ENCODE peak calls at places on chromosomes 4 and X, in ten cellular contexts. One of them, this sample, is unnamed.
A peak's percentile ranks its signal among the peaks of the same experiment; 100 is the strongest.

GRCh38 chr4:184232212-184232611 is 14.5 kb upstream of the ENPP6 start:
- DNase-seq in stimulated activated CD4-positive, alpha-beta T cell treated with anti-CD3 and anti-CD28 coated beads, Interleukin-1b, Interleukin-23, amount 100 ng/mL, for 24 hours: no peak
- DNase-seq in CD4-positive, alpha-beta T cell: no peak
- DNase-seq in AML-193: no peak
- DNase-seq in LoVo: no peak
- DNase-seq in mesenteric fat pad: no peak
- DNase-seq in NAMALWA: no peak
- DNase-seq in hippocampal formation: no peak
- DNase-seq in Daoy: no peak
- DNase-seq in hepatocyte: peak; percentile 79
- DNase-seq in this sample: no peak

GRCh38 chr4:926538-926937 is 5.6 kb downstream of the GAK start:
- DNase-seq in stimulated activated CD4-positive, alpha-beta T cell treated with anti-CD3 and anti-CD28 coated beads, Interleukin-1b, Interleukin-23, amount 100 ng/mL, for 24 hours: no peak
- DNase-seq in CD4-positive, alpha-beta T cell: no peak
- DNase-seq in AML-193: no peak
- DNase-seq in LoVo: no peak
- DNase-seq in mesenteric fat pad: peak; percentile 51
- DNase-seq in NAMALWA: peak; percentile 64
- DNase-seq in hippocampal formation: no peak
- DNase-seq in Daoy: peak; percentile 25
- DNase-seq in hepatocyte: peak; percentile 44
- DNase-seq in this sample: no peak

GRCh38 chrX:153766871-153767673 is 3.0 kb downstream of the PLXNB3 start:
- DNase-seq in stimulated activated CD4-positive, alpha-beta T cell treated with anti-CD3 and anti-CD28 coated beads, Interleukin-1b, Interleukin-23, amount 100 ng/mL, for 24 hours: no peak
- DNase-seq in CD4-positive, alpha-beta T cell: no peak
- DNase-seq in AML-193: no peak
- DNase-seq in LoVo: no peak
- DNase-seq in mesenteric fat pad: no peak
- DNase-seq in NAMALWA: no peak
- DNase-seq in hippocampal formation: no peak
- DNase-seq in Daoy: no peak
- DNase-seq in hepatocyte: no peak
- DNase-seq in this sample: peak; percentile 14

GRCh38 chrX:29662101-29662500 is 553.3 kb upstream of the MAGEB2 start:
- DNase-seq in stimulated activated CD4-positive, alpha-beta T cell treated with anti-CD3 and anti-CD28 coated beads, Interleukin-1b, Interleukin-23, amount 100 ng/mL, for 24 hours: no peak
- DNase-seq in CD4-positive, alpha-beta T cell: no peak
- DNase-seq in AML-193: no peak
- DNase-seq in LoVo: peak; percentile 62
- DNase-seq in mesenteric fat pad: no peak
- DNase-seq in NAMALWA: no peak
- DNase-seq in hippocampal formation: no peak
- DNase-seq in Daoy: peak; percentile 18
- DNase-seq in hepatocyte: peak; percentile 8
- DNase-seq in this sample: no peak

GRCh38 chrX:11629593-11630211 is 36.0 kb downstream of the ARHGAP6 start:
- DNase-seq in stimulated activated CD4-positive, alpha-beta T cell treated with anti-CD3 and anti-CD28 coated beads, Interleukin-1b, Interleukin-23, amount 100 ng/mL, for 24 hours: no peak
- DNase-seq in CD4-positive, alpha-beta T cell: no peak
- DNase-seq in AML-193: no peak
- DNase-seq in LoVo: no peak
- DNase-seq in mesenteric fat pad: no peak
- DNase-seq in NAMALWA: peak; percentile 9
- DNase-seq in hippocampal formation: no peak
- DNase-seq in Daoy: no peak
- DNase-seq in hepatocyte: no peak
- DNase-seq in this sample: no peak

GRCh38 chr4:97500423-97500822 is 642.9 kb downstream of the STPG2 start:
- DNase-seq in stimulated activated CD4-positive, alpha-beta T cell treated with anti-CD3 and anti-CD28 coated beads, Interleukin-1b, Interleukin-23, amount 100 ng/mL, for 24 hours: no peak
- DNase-seq in CD4-positive, alpha-beta T cell: no peak
- DNase-seq in AML-193: no peak
- DNase-seq in LoVo: no peak
- DNase-seq in mesenteric fat pad: no peak
- DNase-seq in NAMALWA: peak; percentile 6
- DNase-seq in hippocampal formation: no peak
- DNase-seq in Daoy: no peak
- DNase-seq in hepatocyte: no peak
- DNase-seq in this sample: no peak

GRCh38 chr4:173448557-173448918 is 49.6 kb upstream of the SCRG1 start:
- DNase-seq in stimulated activated CD4-positive, alpha-beta T cell treated with anti-CD3 and anti-CD28 coated beads, Interleukin-1b, Interleukin-23, amount 100 ng/mL, for 24 hours: no peak
- DNase-seq in CD4-positive, alpha-beta T cell: no peak
- DNase-seq in AML-193: no peak
- DNase-seq in LoVo: no peak
- DNase-seq in mesenteric fat pad: no peak
- DNase-seq in NAMALWA: no peak
- DNase-seq in hippocampal formation: no peak
- DNase-seq in Daoy: no peak
- DNase-seq in hepatocyte: no peak
- DNase-seq in this sample: no peak

GRCh38 chr4:118783887-118784286 is 52.0 kb downstream of the SEC24D start:
- DNase-seq in stimulated activated CD4-positive, alpha-beta T cell treated with anti-CD3 and anti-CD28 coated beads, Interleukin-1b, Interleukin-23, amount 100 ng/mL, for 24 hours: no peak
- DNase-seq in CD4-positive, alpha-beta T cell: no peak
- DNase-seq in AML-193: no peak
- DNase-seq in LoVo: no peak
- DNase-seq in mesenteric fat pad: no peak
- DNase-seq in NAMALWA: no peak
- DNase-seq in hippocampal formation: no peak
- DNase-seq in Daoy: no peak
- DNase-seq in hepatocyte: no peak
- DNase-seq in this sample: no peak

GRCh38 chr4:39319678-39320077 is 46.5 kb downstream of the RFC1 start:
- DNase-seq in stimulated activated CD4-positive, alpha-beta T cell treated with anti-CD3 and anti-CD28 coated beads, Interleukin-1b, Interleukin-23, amount 100 ng/mL, for 24 hours: no peak
- DNase-seq in CD4-positive, alpha-beta T cell: no peak
- DNase-seq in AML-193: no peak
- DNase-seq in LoVo: peak; percentile 17
- DNase-seq in mesenteric fat pad: no peak
- DNase-seq in NAMALWA: no peak
- DNase-seq in hippocampal formation: no peak
- DNase-seq in Daoy: peak; percentile 81
- DNase-seq in hepatocyte: no peak
- DNase-seq in this sample: no peak

GRCh38 chrX:103716967-103717366 is 6.3 kb downstream of the TMEM31 start:
- DNase-seq in stimulated activated CD4-positive, alpha-beta T cell treated with anti-CD3 and anti-CD28 coated beads, Interleukin-1b, Interleukin-23, amount 100 ng/mL, for 24 hours: no peak
- DNase-seq in CD4-positive, alpha-beta T cell: no peak
- DNase-seq in AML-193: no peak
- DNase-seq in LoVo: peak; percentile 66
- DNase-seq in mesenteric fat pad: no peak
- DNase-seq in NAMALWA: no peak
- DNase-seq in hippocampal formation: no peak
- DNase-seq in Daoy: peak; percentile 59
- DNase-seq in hepatocyte: peak; percentile 58
- DNase-seq in this sample: no peak